ENCODE peak calls at places on chromosomes 11 and 22, in four cellular contexts. One of them, this sample, is unnamed.

GRCh38 chr11:113840932-113841664 is 34.3 kb downstream of the USP28 start:
- DNase-seq in GM12878: no peak
- DNase-seq in K562: no peak
- DNase-seq in A549: no peak
- DNase-seq in this sample: no peak

GRCh38 chr11:1842149-1843097 is 3.6 kb downstream of the TNNI2 start:
- DNase-seq in K562: peak
- DNase-seq in A549: no peak
- DNase-seq in GM12878: no peak
- DNase-seq in this sample: no peak

GRCh38 chr11:85595285-85595884 is 31.8 kb downstream of the DLG2 start:
- DNase-seq in A549: peak
- DNase-seq in GM12878: peak
- DNase-seq in K562: peak
- DNase-seq in this sample: peak

GRCh38 chr11:94835571-94835970 is 67.4 kb downstream of the AMOTL1 start:
- DNase-seq in K562: no peak
- DNase-seq in GM12878: no peak
- DNase-seq in A549: no peak
- DNase-seq in this sample: peak

GRCh38 chr22:37907036-37907954 is 1.2 kb downstream of the MICALL1 start:
- DNase-seq in A549: no peak
- DNase-seq in K562: no peak
- DNase-seq in GM12878: no peak
- DNase-seq in this sample: peak

GRCh38 chr11:113690619-113691569 is 15.2 kb downstream of the TMPRSS5 start:
- DNase-seq in A549: peak
- DNase-seq in K562: peak
- DNase-seq in GM12878: no peak
- DNase-seq in this sample: peak

GRCh38 chr22:20725987-20726558 is 47.8 kb upstream of the SERPIND1 start:
- DNase-seq in K562: no peak
- DNase-seq in A549: no peak
- DNase-seq in GM12878: no peak
- DNase-seq in this sample: no peak

GRCh38 chr11:62345862-62346261 is 8.6 kb downstream of the ASRGL1 start:
- DNase-seq in A549: no peak
- DNase-seq in K562: no peak
- DNase-seq in GM12878: no peak
- DNase-seq in this sample: no peak

GRCh38 chr11:1776331-1776851 is 12.7 kb upstream of the CTSD start:
- DNase-seq in K562: no peak
- DNase-seq in GM12878: no peak
- DNase-seq in A549: no peak
- DNase-seq in this sample: no peak

GRCh38 chr11:85718126-85718943 is 32.3 kb upstream of the CCDC89 start:
- DNase-seq in A549: no peak
- DNase-seq in K562: no peak
- DNase-seq in GM12878: no peak
- DNase-seq in this sample: peak

GRCh38 chr22:23532756-23533155 is 47.3 kb downstream of the IGLL1 start:
- DNase-seq in GM12878: no peak
- DNase-seq in A549: no peak
- DNase-seq in K562: no peak
- DNase-seq in this sample: no peak

GRCh38 chr11:92415246-92415645 is 190.6 kb downstream of the FAT3 start:
- DNase-seq in GM12878: no peak
- DNase-seq in A549: no peak
- DNase-seq in K562: no peak
- DNase-seq in this sample: no peak

GRCh38 chr11:113579292-113579940 is 104.2 kb upstream of the DRD2 start:
- DNase-seq in A549: no peak
- DNase-seq in GM12878: no peak
- DNase-seq in K562: no peak
- DNase-seq in this sample: no peak

GRCh38 chr11:61270354-61271070 is 24.6 kb downstream of the VWCE start:
- DNase-seq in GM12878: no peak
- DNase-seq in A549: no peak
- DNase-seq in K562: no peak
- DNase-seq in this sample: peak

GRCh38 chr11:1608363-1608762 is at the start of gene KRTAP5-3:
- DNase-seq in A549: no peak
- DNase-seq in GM12878: no peak
- DNase-seq in K562: no peak
- DNase-seq in this sample: no peak

GRCh38 chr11:69919659-69920499 is 100.7 kb upstream of the FGF3 start:
- DNase-seq in GM12878: no peak
- DNase-seq in A549: no peak
- DNase-seq in K562: no peak
- DNase-seq in this sample: no peak

GRCh38 chr22:25903294-25903693 is 161.3 kb downstream of the MYO18B start:
- DNase-seq in A549: no peak
- DNase-seq in GM12878: no peak
- DNase-seq in K562: peak
- DNase-seq in this sample: no peak

GRCh38 chr22:49362393-49362792 is 465.3 kb downstream of the BRD1 start:
- DNase-seq in A549: no peak
- DNase-seq in GM12878: no peak
- DNase-seq in K562: no peak
- DNase-seq in this sample: no peak

GRCh38 chr11:81658722-81659121 is 1074.9 kb downstream of the FAM181B start:
- DNase-seq in GM12878: no peak
- DNase-seq in K562: peak
- DNase-seq in A549: peak
- DNase-seq in this sample: peak

GRCh38 chr11:124644426-124645280 is 22.0 kb downstream of the TBRG1 start:
- DNase-seq in A549: peak
- DNase-seq in GM12878: no peak
- DNase-seq in K562: peak
- DNase-seq in this sample: peak

GRCh38 chr11:19832166-19832750 is 119.6 kb downstream of the NAV2 start:
- DNase-seq in GM12878: no peak
- DNase-seq in K562: no peak
- DNase-seq in A549: no peak
- DNase-seq in this sample: no peak

DNA sequence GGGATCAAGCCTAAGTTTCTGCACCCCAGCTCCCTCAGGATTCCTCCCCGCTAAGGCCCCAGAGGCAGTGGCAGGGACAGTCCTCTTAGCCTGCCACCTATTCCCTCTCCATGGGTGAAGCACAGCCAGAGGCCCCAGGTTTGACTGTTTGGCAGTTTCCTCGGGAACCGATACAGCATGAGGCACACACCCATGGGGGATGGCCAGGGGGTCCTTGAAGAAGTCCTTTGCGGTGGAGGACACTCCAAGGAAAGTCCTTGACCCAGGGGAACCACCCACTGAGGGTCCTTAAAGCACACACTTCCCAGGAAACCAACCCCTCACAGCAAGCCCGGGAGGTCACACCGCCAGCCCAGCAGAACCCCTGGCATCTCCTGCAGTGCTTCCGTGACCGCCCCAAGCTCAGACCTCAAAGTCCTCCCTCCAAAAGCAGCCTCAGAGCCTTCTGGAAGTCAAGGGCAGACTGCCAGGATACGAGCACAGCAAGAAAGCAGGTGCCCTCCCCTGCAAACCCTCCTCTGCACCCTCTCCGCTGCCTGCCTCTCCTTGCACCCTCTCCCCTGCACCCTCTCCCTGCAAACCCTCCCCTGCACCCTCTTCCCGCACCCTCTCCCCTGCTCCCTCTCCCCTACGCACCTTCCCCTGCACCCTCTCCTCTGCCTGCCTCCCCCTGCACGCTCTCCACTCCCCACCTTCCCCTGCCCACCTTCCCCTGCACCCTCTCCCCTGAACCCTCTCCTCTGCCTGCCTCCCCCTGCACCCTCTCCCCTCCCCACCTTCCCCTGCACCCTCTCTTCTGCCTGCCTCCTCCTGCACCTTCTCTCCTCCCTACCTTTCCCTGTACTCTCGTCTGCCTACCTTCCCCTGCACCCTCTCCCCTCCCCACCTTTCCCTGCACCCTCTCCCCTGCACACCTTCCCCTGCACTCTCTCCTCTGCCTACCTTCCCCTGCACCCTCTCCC is 1.4 kb downstream of the SIGIRR start:
- DNase-seq in K562: no peak
- DNase-seq in GM12878: no peak
- DNase-seq in A549: no peak
- DNase-seq in this sample: no peak
- TF ChIP-seq ELK1 in K562: no peak
- TF ChIP-seq ELK1 in GM12878: no peak
- TF ChIP-seq ELK1 in A549: no peak
- TF ChIP-seq ELK1 in this sample: no peak

DNA sequence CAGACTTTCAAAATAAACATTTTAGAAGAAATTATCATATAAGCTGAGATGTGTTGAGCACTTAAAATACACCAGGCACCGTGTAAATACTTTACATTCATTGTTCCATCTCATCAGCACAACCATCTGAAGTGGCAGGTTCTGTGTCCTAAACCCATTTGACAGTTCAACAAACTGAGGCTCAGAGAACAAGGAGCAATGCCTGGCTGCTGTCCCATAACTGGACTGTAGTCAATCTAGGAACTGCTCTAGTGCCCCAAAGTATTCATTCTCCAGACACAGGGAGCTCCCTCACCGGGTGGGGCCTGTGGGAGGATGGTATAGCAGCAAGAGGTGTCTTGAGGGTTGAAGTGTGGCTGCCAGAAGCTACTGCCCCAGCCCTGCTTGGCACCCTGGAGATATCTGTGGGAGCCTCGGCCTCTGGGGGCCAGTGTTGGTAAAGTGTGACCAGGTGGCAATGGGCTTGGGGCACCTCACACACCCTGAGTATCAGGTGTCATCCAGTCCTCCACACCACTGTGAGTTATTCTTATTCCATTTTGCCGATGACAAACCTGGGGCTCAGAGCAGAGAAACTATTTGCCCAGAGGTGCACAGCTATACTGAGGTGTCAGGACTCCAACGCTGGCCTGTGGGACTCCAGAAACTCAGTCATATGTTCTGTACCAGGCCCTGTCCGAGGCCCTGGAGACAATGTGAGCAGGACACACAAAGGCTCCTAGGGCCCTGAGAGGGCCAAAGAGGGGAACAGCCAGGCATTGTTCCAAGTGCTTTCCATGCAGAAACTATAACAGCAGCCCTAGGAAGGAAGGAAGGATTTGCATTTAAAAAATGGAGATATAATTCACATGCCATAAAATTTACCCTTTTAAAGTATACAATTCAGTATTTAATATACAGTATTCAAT is 45.9 kb upstream of the KLHL35 start:
- DNase-seq in GM12878: no peak
- DNase-seq in K562: no peak
- DNase-seq in A549: no peak
- DNase-seq in this sample: no peak
- TF ChIP-seq ELK1 in GM12878: no peak
- TF ChIP-seq ELK1 in K562: no peak
- TF ChIP-seq ELK1 in A549: no peak
- TF ChIP-seq ELK1 in this sample: no peak

DNA sequence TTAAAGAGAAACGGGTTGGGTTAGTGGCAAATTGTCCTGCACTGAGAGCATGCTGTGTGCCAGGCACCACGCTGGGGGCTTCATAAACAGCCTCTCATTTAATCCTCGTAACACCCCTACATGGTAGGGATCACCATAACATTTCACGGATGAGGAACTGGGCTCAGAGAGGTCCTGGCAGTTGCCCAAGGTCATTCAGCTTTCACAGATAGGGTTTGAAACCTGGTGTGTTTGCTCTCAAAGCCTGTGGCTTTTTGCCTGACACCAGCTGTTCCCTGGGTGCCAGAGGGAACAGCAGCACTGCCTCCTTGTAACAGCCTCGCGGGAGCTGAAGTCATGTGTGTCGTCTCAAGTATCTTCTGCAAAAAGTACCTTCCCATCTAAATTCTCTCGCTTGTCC is 423.7 kb downstream of the MN1 start:
- DNase-seq in A549: no peak
- DNase-seq in GM12878: no peak
- DNase-seq in K562: no peak
- DNase-seq in this sample: no peak
- TF ChIP-seq ELK1 in A549: no peak
- TF ChIP-seq ELK1 in GM12878: no peak
- TF ChIP-seq ELK1 in K562: no peak
- TF ChIP-seq ELK1 in this sample: no peak

DNA sequence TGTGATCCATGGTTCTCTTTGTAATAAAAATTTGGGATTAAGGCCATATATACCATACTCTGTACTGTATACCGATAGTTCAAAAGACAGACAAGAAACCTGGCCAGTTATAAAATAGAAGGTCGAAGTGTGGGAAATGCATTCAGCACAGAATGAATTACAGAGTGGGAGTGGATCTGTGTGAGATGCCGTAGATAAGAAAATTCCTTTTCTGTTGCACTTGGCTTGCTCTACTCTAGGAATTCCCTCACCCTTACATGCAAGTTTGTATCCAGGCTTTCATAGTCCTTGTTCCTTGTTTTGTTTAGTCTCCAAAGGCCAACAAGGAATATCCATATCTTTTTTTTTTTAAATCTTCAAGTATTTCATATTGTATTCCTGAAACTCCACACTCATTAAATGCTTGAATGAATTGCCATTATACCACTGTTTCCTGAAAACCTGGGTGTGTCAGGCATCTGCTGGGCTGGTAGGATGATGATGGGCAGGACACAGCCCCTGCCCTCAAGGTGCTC is 53.4 kb downstream of the TEAD1 start:
- DNase-seq in K562: no peak
- DNase-seq in A549: no peak
- DNase-seq in GM12878: no peak
- DNase-seq in this sample: peak
- TF ChIP-seq ELK1 in K562: no peak
- TF ChIP-seq ELK1 in A549: no peak
- TF ChIP-seq ELK1 in GM12878: no peak
- TF ChIP-seq ELK1 in this sample: no peak

GRCh38 chr11:73564903-73565302 is 33.0 kb downstream of the FAM168A start:
- DNase-seq in GM12878: no peak
- DNase-seq in K562: no peak
- DNase-seq in A549: no peak
- DNase-seq in this sample: no peak
- TF ChIP-seq ELK1 in GM12878: no peak
- TF ChIP-seq ELK1 in K562: no peak
- TF ChIP-seq ELK1 in A549: no peak
- TF ChIP-seq ELK1 in this sample: no peak

GRCh38 chr11:76224461-76225121 is 18.3 kb upstream of the WNT11 start:
- DNase-seq in A549: no peak
- DNase-seq in GM12878: no peak
- DNase-seq in K562: no peak
- DNase-seq in this sample: no peak
- TF ChIP-seq ELK1 in A549: no peak
- TF ChIP-seq ELK1 in GM12878: no peak
- TF ChIP-seq ELK1 in K562: no peak
- TF ChIP-seq ELK1 in this sample: no peak

GRCh38 chr11:131815631-131816030 is 445.2 kb downstream of the NTM start:
- DNase-seq in K562: no peak
- DNase-seq in GM12878: no peak
- DNase-seq in A549: no peak
- DNase-seq in this sample: no peak
- TF ChIP-seq ELK1 in K562: no peak
- TF ChIP-seq ELK1 in GM12878: no peak
- TF ChIP-seq ELK1 in A549: no peak
- TF ChIP-seq ELK1 in this sample: no peak